ENCODE peak calls at places on chromosomes 1 and 21, in five cellular contexts. Y is bronchial epithelial cell, R is AG04449, L is endothelial cell, E is choroid plexus epithelial cell. W is an unnamed sample.

GRCh38 chr1:3066826-3067225 is 2.2 kb upstream of the PRDM16 start:
- DNase-seq in Y (no peak), R (no peak), L (no peak), E (no peak), W (no peak)

GRCh38 chr1:239394107-239394506 is 7.7 kb downstream of the CHRM3 start:
- DNase-seq in Y (no peak), R (no peak), L (no peak), E (no peak), W (no peak)

GRCh38 chr1:234926574-234927311 is 201.9 kb downstream of the TOMM20 start:
- DNase-seq in Y (peak; percentile 24), R (no peak), L (no peak), E (no peak), W (no peak)

GRCh38 chr1:3052501-3052900 is 16.5 kb upstream of the PRDM16 start:
- DNase-seq in Y (no peak), R (no peak), L (no peak), E (no peak), W (no peak)

GRCh38 chr1:162055062-162055461 is 14.4 kb upstream of the NOS1AP start:
- DNase-seq in Y (peak; percentile 91), R (peak; percentile 24), L (no peak), E (peak; percentile 84), W (no peak)

GRCh38 chr1:81681570-81681969 is 119.2 kb upstream of the ADGRL2 start:
- DNase-seq in Y (peak; percentile 95), R (no peak), L (no peak), E (peak; percentile 54), W (no peak)

GRCh38 chr1:212010004-212010403 is 25.4 kb downstream of the INTS7 start:
- DNase-seq in Y (no peak), R (no peak), L (no peak), E (peak; percentile 76), W (no peak)

GRCh38 chr1:228004331-228004871 is 2.4 kb upstream of the WNT3A start:
- DNase-seq in Y (peak; percentile 35), R (no peak), L (no peak), E (peak; percentile 19), W (no peak)

GRCh38 chr1:212396638-212397037 is 18.0 kb downstream of the PACC1 start:
- DNase-seq in Y (no peak), R (no peak), L (no peak), E (peak; percentile 5), W (no peak)

GRCh38 chr1:9687120-9687875 is 35.8 kb downstream of the PIK3CD start:
- DNase-seq in Y (peak; percentile 76), R (peak; percentile 9), L (peak; percentile 60), E (peak; percentile 77), W (no peak)

GRCh38 chr1:111628153-111628552 is 8.6 kb downstream of the RAP1A start:
- DNase-seq in Y (no peak), R (no peak), L (no peak), E (peak; percentile 43), W (no peak)

GRCh38 chr1:185069202-185069601 is 23.8 kb downstream of the RNF2 start:
- DNase-seq in Y (no peak), R (no peak), L (no peak), E (peak; percentile 21), W (no peak)

GRCh38 chr1:81190003-81190402 is 610.7 kb upstream of the ADGRL2 start:
- DNase-seq in Y (no peak), R (no peak), L (no peak), E (no peak), W (no peak)

GRCh38 chr1:185816460-185816859 is 82.3 kb downstream of the HMCN1 start:
- DNase-seq in Y (peak; percentile 12), R (peak; percentile 50), L (no peak), E (peak; percentile 47), W (peak; percentile 73)

GRCh38 chr1:42943166-42943565 is 15.5 kb downstream of the SLC2A1 start:
- DNase-seq in Y (peak; percentile 93), R (no peak), L (no peak), E (peak; percentile 65), W (no peak)

GRCh38 chr1:230145505-230145899 is 78.5 kb downstream of the GALNT2 start:
- DNase-seq in Y (no peak), R (no peak), L (no peak), E (no peak), W (no peak)

GRCh38 chr1:229224308-229224707 is 46.6 kb upstream of the RAB4A start:
- DNase-seq in Y (peak; percentile 43), R (no peak), L (no peak), E (peak; percentile 64), W (no peak)

GRCh38 chr1:24095140-24095859 is 16.6 kb downstream of the MYOM3 start:
- DNase-seq in Y (no peak), R (no peak), L (no peak), E (no peak), W (no peak)

GRCh38 chr1:203871114-203871875 is 9.9 kb downstream of the SNRPE start:
- DNase-seq in Y (peak; percentile 57), R (no peak), L (peak; percentile 50), E (peak; percentile 92), W (peak; percentile 49)

GRCh38 chr1:230191079-230191478 is 124.0 kb downstream of the GALNT2 start:
- DNase-seq in Y (no peak), R (no peak), L (no peak), E (peak; percentile 91), W (no peak)

GRCh38 chr1:22250724-22251123 is 107.8 kb upstream of the WNT4 start:
- DNase-seq in Y (no peak), R (no peak), L (no peak), E (no peak), W (no peak)

GRCh38 chr1:220818421-220819173 is 31.9 kb downstream of the MTARC1 start:
- DNase-seq in Y (no peak), R (peak; percentile 90), L (no peak), E (no peak), W (peak; percentile 65)

GRCh38 chr21:41374867-41375533 is 13.2 kb downstream of the MX2 start:
- DNase-seq in Y (peak; percentile 22), R (no peak), L (no peak), E (no peak), W (no peak)

GRCh38 chr21:44994581-44995171 is 54.8 kb downstream of the SLX9 start:
- DNase-seq in Y (no peak), R (no peak), L (no peak), E (no peak), W (no peak)

GRCh38 chr1:47895436-47895835 is 101.7 kb downstream of the TRABD2B start:
- DNase-seq in Y (no peak), R (no peak), L (no peak), E (no peak), W (no peak)

GRCh38 chr1:151311589-151312331 is 15.5 kb downstream of the PI4KB start:
- DNase-seq in Y (peak; percentile 100), R (peak; percentile 95), L (no peak), E (peak; percentile 100), W (peak; percentile 96)

GRCh38 chr1:206579747-206580437 is 32.4 kb downstream of the EIF2D start:
- DNase-seq in Y (no peak), R (no peak), L (no peak), E (no peak), W (peak; percentile 64)

GRCh38 chr21:31459457-31459856 is 115.4 kb upstream of the TIAM1 start:
- DNase-seq in Y (no peak), R (no peak), L (peak; percentile 26), E (no peak), W (no peak)
- TF ChIP-seq CTCF in Y (no peak), R (no peak), L (peak; percentile 26), E (peak; percentile 3), W (no peak)

DNA sequence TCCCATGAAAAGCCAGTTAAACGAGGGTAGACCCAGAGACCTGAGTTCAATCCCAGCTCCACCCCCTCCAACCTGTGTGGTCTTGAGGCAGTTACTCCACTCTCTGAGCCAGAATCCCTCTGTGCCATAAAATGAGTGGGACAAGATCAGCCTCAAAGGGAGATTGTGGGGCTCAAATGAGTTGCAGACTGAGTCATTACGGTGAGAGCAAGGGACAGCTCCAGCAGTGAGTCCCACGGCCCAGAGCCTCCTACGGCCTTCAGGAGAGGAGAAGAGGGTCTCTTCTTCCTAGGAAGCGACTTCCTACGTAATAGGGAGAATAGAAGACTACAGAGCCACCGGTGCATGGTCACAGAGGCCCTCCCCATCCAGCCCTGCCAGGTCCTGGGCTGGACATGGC is 6.7 kb upstream of the CAMK2N1 start:
- DNase-seq in Y (no peak), R (no peak), L (no peak), E (no peak), W (no peak)
- TF ChIP-seq CTCF in Y (no peak), R (no peak), L (no peak), E (no peak), W (no peak)

DNA sequence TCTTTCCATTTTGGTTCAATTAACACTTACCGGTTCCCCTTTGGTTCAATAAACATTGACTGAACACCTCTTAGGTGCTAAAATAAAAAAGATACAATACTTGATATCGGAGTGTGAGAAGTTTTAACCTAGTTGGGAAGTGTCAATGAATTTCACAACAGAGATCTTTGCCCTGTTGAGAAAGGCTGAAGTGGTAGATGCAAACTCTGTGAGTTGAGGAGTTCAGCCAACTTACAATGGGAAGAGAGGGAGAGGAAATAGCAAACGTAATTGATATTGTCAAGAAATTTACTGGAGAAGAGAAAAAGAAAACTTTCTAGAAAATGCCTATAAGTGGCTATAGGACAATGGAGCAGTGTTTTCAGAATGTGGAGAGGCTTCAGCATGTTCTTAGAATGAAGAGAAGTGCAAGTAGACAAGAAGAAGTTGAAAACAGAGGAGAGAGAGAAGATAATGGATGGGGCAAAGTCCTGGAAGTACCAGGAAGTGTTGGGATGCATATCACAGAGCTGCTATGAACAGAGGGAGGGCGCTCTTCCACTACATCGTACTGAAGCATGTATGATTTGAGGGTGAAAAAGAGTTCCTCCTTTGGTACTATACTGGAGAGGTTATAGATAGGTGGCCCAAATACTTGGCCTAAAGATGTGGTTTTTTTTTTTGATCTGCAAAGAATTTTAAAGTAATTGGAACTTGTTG is 48.9 kb downstream of the MEF2D start:
- DNase-seq in Y (no peak), R (no peak), L (no peak), E (no peak), W (no peak)
- TF ChIP-seq CTCF in Y (no peak), R (no peak), L (no peak), E (no peak), W (no peak)

GRCh38 chr1:164672610-164673009 is 113.6 kb downstream of the PBX1 start:
- DNase-seq in Y (no peak), R (no peak), L (no peak), E (no peak), W (no peak)

GRCh38 chr1:164670026-164670425 is 111.0 kb downstream of the PBX1 start:
- DNase-seq in Y (no peak), R (no peak), L (no peak), E (no peak), W (no peak)

GRCh38 chr1:164675342-164675904 is 116.4 kb downstream of the PBX1 start:
- DNase-seq in Y (peak; percentile 67), R (no peak), L (no peak), E (peak; percentile 42), W (no peak)

GRCh38 chr1:164671597-164672327 is 112.8 kb downstream of the PBX1 start:
- DNase-seq in Y (peak; percentile 24), R (no peak), L (no peak), E (no peak), W (no peak)

DNA sequence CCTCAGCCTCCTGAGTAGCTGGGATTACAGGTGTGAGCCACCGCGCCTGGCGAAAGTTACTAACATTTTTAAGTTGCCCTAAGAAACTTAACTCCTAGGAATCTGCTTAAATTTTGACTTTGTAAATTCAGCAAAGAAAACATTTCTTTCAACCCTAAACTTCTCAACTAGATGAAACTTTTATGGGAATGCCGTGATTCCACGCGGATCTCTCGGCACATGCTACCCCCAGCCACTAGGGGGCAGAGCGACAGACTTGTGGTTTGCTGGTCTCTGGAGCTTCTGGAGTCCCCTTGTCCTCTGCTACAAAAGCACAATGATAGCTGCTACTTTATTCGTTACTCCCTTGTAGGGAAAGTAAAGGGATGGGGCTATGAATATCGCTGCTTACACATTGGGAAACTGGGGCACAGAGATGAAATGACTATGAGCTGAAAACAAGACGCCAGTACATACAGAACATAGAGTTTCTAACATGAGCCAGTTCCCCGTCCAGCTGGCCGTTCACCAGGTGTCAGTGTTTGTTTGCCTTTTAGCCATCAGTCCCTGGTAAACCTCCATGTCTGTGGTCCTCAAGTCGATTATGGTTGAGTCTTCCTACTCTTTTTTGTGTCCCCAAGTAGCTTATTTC is 114.7 kb downstream of the PBX1 start:
- DNase-seq in Y (no peak), R (no peak), L (peak; percentile 70), E (no peak), W (no peak)
- TF ChIP-seq CTCF in Y (peak; percentile 36), R (peak; percentile 25), L (peak; percentile 95), E (peak; percentile 69), W (peak; percentile 40)